ENCODE peak calls at places on chromosome 20, in five cellular contexts. Z is CD8-positive, alpha-beta T cell; W is KG1; I is COR-L47; P is ovary. N is an unnamed sample.

GRCh38 chr20:53918949-53919361 is 151.4 kb downstream of the BCAS1 start:
- DNase-seq in Z (no peak), I (no peak), W (no peak), P (no peak), N (no peak)

GRCh38 chr20:62953839-62954703 is 1.6 kb downstream of the SLC17A9 start:
- DNase-seq in P (peak), W (peak), I (peak), Z (peak), N (peak)

GRCh38 chr20:51757226-51757625 is 11.0 kb downstream of the ATP9A start:
- DNase-seq in Z (no peak), I (no peak), P (no peak), W (no peak), N (no peak)

GRCh38 chr20:62381202-62381797 is 5.6 kb upstream of the RPS21 start:
- DNase-seq in I (no peak), P (no peak), Z (no peak), W (no peak), N (peak)

GRCh38 chr20:48230251-48230650 is 445.0 kb upstream of the SULF2 start:
- DNase-seq in Z (no peak), W (no peak), P (no peak), I (no peak), N (no peak)

GRCh38 chr20:37897008-37897548 is 5.8 kb upstream of the VSTM2L start:
- DNase-seq in I (peak), P (no peak), Z (no peak), W (no peak), N (no peak)

GRCh38 chr20:37473249-37474000 is 47.6 kb upstream of the NNAT start:
- DNase-seq in W (no peak), I (no peak), Z (no peak), P (no peak), N (no peak)

GRCh38 chr20:13009682-13010406 is 1.1 kb downstream of the SPTLC3 start:
- DNase-seq in I (no peak), Z (no peak), P (peak), W (peak), N (no peak)

GRCh38 chr20:8858181-8858794 is 210.6 kb upstream of the PLCB4 start:
- DNase-seq in Z (no peak), W (no peak), I (no peak), P (no peak), N (no peak)

GRCh38 chr20:42373049-42373448 is 754.9 kb upstream of the CHD6 start:
- DNase-seq in P (no peak), W (no peak), I (no peak), Z (no peak), N (no peak)

GRCh38 chr20:9136114-9136513 is 67.2 kb downstream of the PLCB4 start:
- DNase-seq in Z (no peak), W (no peak), P (no peak), I (no peak), N (no peak)

GRCh38 chr20:58236612-58237317 is 8.3 kb upstream of the ANKRD60 start:
- DNase-seq in Z (peak), I (peak), P (peak), W (peak), N (peak)

GRCh38 chr20:22379472-22379871 is 204.9 kb downstream of the FOXA2 start:
- DNase-seq in I (peak), Z (no peak), W (no peak), P (no peak), N (peak)

GRCh38 chr20:54535045-54535444 is 59.7 kb downstream of the DOK5 start:
- DNase-seq in Z (no peak), P (no peak), W (peak), I (no peak), N (no peak)

GRCh38 chr20:52426856-52427255 is 235.3 kb upstream of the ZFP64 start:
- DNase-seq in I (no peak), W (no peak), Z (no peak), P (no peak), N (no peak)

GRCh38 chr20:4342631-4343030 is 327.3 kb upstream of the RNF24 start:
- DNase-seq in I (no peak), W (no peak), P (no peak), Z (no peak), N (no peak)

GRCh38 chr20:59671661-59672471 is 67.5 kb downstream of the PHACTR3 start:
- DNase-seq in W (no peak), Z (no peak), I (no peak), P (no peak), N (no peak)

GRCh38 chr20:25278636-25279361 is 30.9 kb downstream of the PYGB start:
- DNase-seq in W (no peak), Z (no peak), I (no peak), P (peak), N (peak)

GRCh38 chr20:58078741-58079522 is 149.5 kb downstream of the ANKRD60 start:
- DNase-seq in P (no peak), I (no peak), Z (no peak), W (no peak), N (no peak)

GRCh38 chr20:6756961-6757595 is 10.4 kb upstream of the BMP2 start:
- DNase-seq in P (no peak), I (no peak), W (no peak), Z (no peak), N (peak)

GRCh38 chr20:56945057-56945456 is 316.0 kb downstream of the TFAP2C start:
- DNase-seq in W (no peak), I (no peak), Z (no peak), P (no peak), N (no peak)

GRCh38 chr20:21704408-21705385 is 767 bp upstream of the PAX1 start:
- DNase-seq in W (no peak), Z (no peak), I (no peak), P (no peak), N (no peak)

GRCh38 chr20:47102629-47103028 is 208.0 kb downstream of the EYA2 start:
- DNase-seq in P (no peak), Z (no peak), W (no peak), I (no peak), N (no peak)

GRCh38 chr20:23456416-23456815 is 3.7 kb upstream of the CST11 start:
- DNase-seq in I (peak), W (no peak), P (no peak), Z (peak), N (no peak)

GRCh38 chr20:43065299-43065698 is 124.4 kb downstream of the PTPRT start:
- DNase-seq in Z (no peak), W (no peak), P (no peak), I (no peak), N (no peak)

GRCh38 chr20:47792021-47792618 is 6.8 kb upstream of the SULF2 start:
- DNase-seq in Z (no peak), W (no peak), I (no peak), P (peak), N (no peak)

GRCh38 chr20:61655591-61655990 is 403.5 kb downstream of the CDH4 start:
- DNase-seq in P (no peak), W (no peak), Z (no peak), I (no peak), N (no peak)